ENCODE peak calls at places on chromosomes 12 and 14, in five cellular contexts. Q is HepG2, L is GM12878, V is SK-N-SH, C is K562. Y is an unnamed sample.
A peak's percentile ranks its signal among the peaks of the same experiment; 100 is the strongest.

GRCh38 chr14:23572841-23573240 is 5.2 kb upstream of the AP1G2 start:
- DNase-seq in Q (peak; percentile 3), L (no peak), V (no peak), C (no peak), Y (no peak)

GRCh38 chr14:89927466-89927865 is 27.1 kb downstream of the EFCAB11 start:
- DNase-seq in Q (no peak), L (no peak), V (no peak), C (no peak), Y (no peak)

GRCh38 chr14:33404054-33404453 is 465.4 kb downstream of the NPAS3 start:
- DNase-seq in Q (no peak), L (no peak), V (no peak), C (no peak), Y (no peak)

GRCh38 chr12:125068391-125068790 is 3.2 kb downstream of the AACS start:
- DNase-seq in Q (no peak), L (no peak), V (no peak), C (no peak), Y (no peak)

GRCh38 chr12:38056701-38057689 is 259.6 kb upstream of the ALG10B start:
- DNase-seq in Q (no peak), L (no peak), V (no peak), C (no peak), Y (no peak)

GRCh38 chr14:91744068-91744480 is 12.2 kb upstream of the CATSPERB start:
- DNase-seq in Q (no peak), L (no peak), V (no peak), C (no peak), Y (no peak)

GRCh38 chr12:92080390-92081285 is 65.0 kb downstream of the BTG1 start:
- DNase-seq in Q (no peak), L (no peak), V (no peak), C (no peak), Y (no peak)

GRCh38 chr14:104856869-104857860 is 7.9 kb upstream of the CEP170B start:
- DNase-seq in Q (no peak), L (no peak), V (no peak), C (peak; percentile 26), Y (no peak)

GRCh38 chr12:82529096-82529495 is 157.6 kb upstream of the TMTC2 start:
- DNase-seq in Q (no peak), L (no peak), V (no peak), C (no peak), Y (no peak)

GRCh38 chr14:55107766-55108554 is 21.1 kb upstream of the LGALS3 start:
- DNase-seq in Q (peak; percentile 83), L (no peak), V (no peak), C (peak; percentile 79), Y (peak; percentile 77)

GRCh38 chr12:132171293-132171967 is 27.2 kb downstream of the NOC4L start:
- DNase-seq in Q (no peak), L (no peak), V (no peak), C (no peak), Y (no peak)

GRCh38 chr12:106957617-106958016 is 1.9 kb downstream of the TMEM263 start:
- DNase-seq in Q (no peak), L (no peak), V (no peak), C (no peak), Y (no peak)

GRCh38 chr14:75969891-75970290 is 11.9 kb downstream of the TGFB3 start:
- DNase-seq in Q (no peak), L (no peak), V (no peak), C (no peak), Y (no peak)

GRCh38 chr12:34292736-34293625 is 270.7 kb downstream of the ALG10 start:
- DNase-seq in Q (peak; percentile 5), L (no peak), V (no peak), C (peak; percentile 42), Y (no peak)

GRCh38 chr12:5305861-5306545 is 125.9 kb upstream of the NTF3 start:
- DNase-seq in Q (no peak), L (no peak), V (no peak), C (no peak), Y (no peak)

DNA sequence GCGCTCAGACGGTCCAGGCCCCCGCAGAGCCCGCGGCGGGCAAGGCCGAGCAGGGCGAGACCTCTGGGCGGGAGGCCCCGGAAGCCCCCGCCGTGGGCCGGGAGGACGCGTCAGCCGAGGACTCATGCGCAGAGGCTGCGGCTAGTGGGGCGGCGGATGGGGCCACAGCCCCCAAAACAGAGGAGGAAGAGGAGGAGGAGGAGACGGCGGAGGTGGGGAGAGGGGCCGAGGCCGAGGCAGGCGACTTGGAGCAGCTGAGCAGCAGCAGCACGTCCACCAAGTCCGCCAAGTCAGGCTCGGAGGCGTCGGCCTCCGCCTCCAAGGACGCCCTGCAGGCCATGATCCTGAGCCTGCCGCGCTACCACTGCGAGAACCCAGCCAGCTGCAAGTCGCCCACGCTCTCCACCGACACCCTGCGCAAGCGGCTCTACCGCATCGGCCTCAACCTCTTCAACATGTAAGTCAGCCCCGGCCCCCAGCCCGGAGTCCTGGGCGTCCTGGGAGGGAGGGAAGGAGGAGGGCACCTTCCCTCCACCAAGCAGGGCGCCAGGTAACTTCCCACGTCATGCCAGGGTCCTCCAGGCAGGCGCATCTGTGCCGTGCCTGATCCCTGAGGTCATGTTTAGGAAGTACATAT is 72.4 kb downstream of the IQSEC3 start:
- DNase-seq in Q (no peak), L (no peak), V (no peak), C (no peak), Y (no peak)
- TF ChIP-seq GABPA in Q (no peak), L (no peak), V (no peak), C (no peak), Y (no peak)

GRCh38 chr12:44500423-44500822 is 375.7 kb downstream of the NELL2 start:
- DNase-seq in Q (no peak), L (no peak), V (no peak), C (no peak), Y (no peak)
- TF ChIP-seq REST in Q (no peak), L (no peak), V (no peak), C (no peak), Y (no peak)

GRCh38 chr12:6644257-6644596 is 3.0 kb downstream of the ACRBP start:
- DNase-seq in Q (no peak), L (no peak), V (peak; percentile 11), C (no peak), Y (peak; percentile 83)

GRCh38 chr12:6643569-6644256 is 3.5 kb downstream of the ACRBP start:
- DNase-seq in Q (no peak), L (no peak), V (peak; percentile 7), C (no peak), Y (peak; percentile 82)

GRCh38 chr12:6647083-6647604 is at the start of gene ACRBP:
- DNase-seq in Q (no peak), L (no peak), V (no peak), C (no peak), Y (peak; percentile 80)

GRCh38 chr12:6646276-6647082 is 753 bp downstream of the ACRBP start:
- DNase-seq in Q (no peak), L (no peak), V (peak; percentile 21), C (no peak), Y (no peak)

GRCh38 chr12:6644903-6645302 is 2.3 kb downstream of the ACRBP start:
- DNase-seq in Q (no peak), L (no peak), V (peak; percentile 74), C (no peak), Y (no peak)
- TF ChIP-seq CTCF in Q (peak; percentile 62), L (no peak), V (peak; percentile 28), C (peak; percentile 53), Y (no peak)

DNA sequence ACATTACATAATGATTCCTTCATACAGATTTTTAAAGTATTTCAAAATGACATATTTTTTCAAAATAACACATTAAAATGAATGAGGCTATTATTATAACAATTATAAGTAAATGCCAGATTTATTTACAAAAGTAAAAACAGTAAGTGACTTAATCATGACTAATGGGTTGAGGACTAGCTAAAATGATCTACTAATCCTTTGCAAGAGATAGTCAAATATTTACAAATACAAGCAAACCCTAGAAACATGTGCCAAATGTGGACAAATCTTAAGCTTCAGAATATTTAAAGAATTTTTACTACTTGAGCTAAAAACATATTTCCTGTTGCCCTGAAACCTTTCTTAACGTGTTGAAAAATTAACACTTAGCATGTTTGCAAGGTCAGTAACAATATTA is 74.8 kb downstream of the KIF21A start:
- DNase-seq in Q (no peak), L (no peak), V (no peak), C (no peak), Y (no peak)
- TF ChIP-seq GABPA in Q (no peak), L (no peak), V (no peak), C (no peak), Y (no peak)

GRCh38 chr12:65889144-65889880 is 65.0 kb downstream of the HMGA2 start:
- DNase-seq in Q (peak; percentile 63), L (no peak), V (no peak), C (no peak), Y (no peak)

GRCh38 chr12:65892905-65893304 is 68.6 kb downstream of the HMGA2 start:
- DNase-seq in Q (no peak), L (no peak), V (no peak), C (no peak), Y (no peak)

GRCh38 chr12:65894127-65894526 is 69.8 kb downstream of the HMGA2 start:
- DNase-seq in Q (no peak), L (no peak), V (no peak), C (no peak), Y (no peak)

GRCh38 chr12:65891987-65892481 is 67.8 kb downstream of the HMGA2 start:
- DNase-seq in Q (no peak), L (no peak), V (no peak), C (no peak), Y (no peak)

GRCh38 chr12:65891219-65891618 is 66.9 kb downstream of the HMGA2 start:
- DNase-seq in Q (no peak), L (no peak), V (no peak), C (no peak), Y (no peak)
- TF ChIP-seq REST in Q (no peak), L (no peak), V (no peak), C (no peak), Y (no peak)